ENCODE peak calls at places on chromosomes 16 and 17, in five cellular contexts. F is adrenal gland, Z is breast epithelium, H is stomach, W is AG04450. K is an unnamed sample.

GRCh38 chr17:17108681-17109049 is 66.4 kb downstream of the MPRIP start:
- DNase-seq in F (peak; percentile 44), Z (peak; percentile 65), H (peak; percentile 57), W (no peak), K (peak; percentile 52)

GRCh38 chr17:64385187-64386083 is 5.2 kb downstream of the PECAM1 start:
- DNase-seq in F (peak; percentile 96), Z (peak; percentile 34), H (no peak), W (peak; percentile 15), K (no peak)

GRCh38 chr16:57859331-57859730 is 57.0 kb upstream of the KIFC3 start:
- DNase-seq in F (no peak), Z (no peak), H (no peak), W (no peak), K (no peak)

GRCh38 chr17:83133302-83134121 is 54.1 kb downstream of the METRNL start:
- DNase-seq in F (no peak), Z (no peak), H (no peak), W (no peak), K (no peak)

GRCh38 chr16:10616744-10617640 is 36.6 kb upstream of the EMP2 start:
- DNase-seq in F (peak; percentile 40), Z (peak; percentile 74), H (peak; percentile 73), W (no peak), K (peak; percentile 74)

GRCh38 chr16:66958857-66959644 is 2.0 kb upstream of the CES3 start:
- DNase-seq in F (no peak), Z (no peak), H (no peak), W (no peak), K (no peak)

GRCh38 chr16:4680673-4681470 is 12.5 kb upstream of the NUDT16L1 start:
- DNase-seq in F (no peak), Z (peak; percentile 36), H (peak; percentile 54), W (no peak), K (no peak)

GRCh38 chr16:83956336-83957289 is 3.6 kb downstream of the OSGIN1 start:
- DNase-seq in F (peak; percentile 90), Z (peak; percentile 57), H (peak; percentile 84), W (peak; percentile 43), K (peak; percentile 76)

GRCh38 chr16:56988161-56988947 is 1.0 kb upstream of the NLRC5 start:
- DNase-seq in F (no peak), Z (no peak), H (no peak), W (no peak), K (no peak)

GRCh38 chr17:64009571-64010402 is 10.6 kb downstream of the ICAM2 start:
- DNase-seq in F (no peak), Z (no peak), H (no peak), W (no peak), K (no peak)

GRCh38 chr17:36980281-36980761 is 31.6 kb downstream of the AATF start:
- DNase-seq in F (no peak), Z (no peak), H (no peak), W (peak; percentile 11), K (no peak)

GRCh38 chr17:40179923-40180659 is 2.8 kb downstream of the RAPGEFL1 start:
- DNase-seq in F (no peak), Z (no peak), H (no peak), W (no peak), K (peak; percentile 64)

GRCh38 chr16:9138731-9139501 is 47.5 kb downstream of the HAPSTR1 start:
- DNase-seq in F (peak; percentile 65), Z (peak; percentile 30), H (peak; percentile 67), W (no peak), K (peak; percentile 57)

GRCh38 chr17:2150871-2151270 is 96.0 kb downstream of the HIC1 start:
- DNase-seq in F (no peak), Z (no peak), H (no peak), W (no peak), K (no peak)

GRCh38 chr16:29816694-29817441 is 916 bp downstream of the PAGR1 start:
- DNase-seq in F (peak; percentile 87), Z (no peak), H (peak; percentile 65), W (no peak), K (peak; percentile 78)

GRCh38 chr17:78417531-78417909 is 39.1 kb downstream of the PGS1 start:
- DNase-seq in F (no peak), Z (no peak), H (no peak), W (no peak), K (no peak)

DNA sequence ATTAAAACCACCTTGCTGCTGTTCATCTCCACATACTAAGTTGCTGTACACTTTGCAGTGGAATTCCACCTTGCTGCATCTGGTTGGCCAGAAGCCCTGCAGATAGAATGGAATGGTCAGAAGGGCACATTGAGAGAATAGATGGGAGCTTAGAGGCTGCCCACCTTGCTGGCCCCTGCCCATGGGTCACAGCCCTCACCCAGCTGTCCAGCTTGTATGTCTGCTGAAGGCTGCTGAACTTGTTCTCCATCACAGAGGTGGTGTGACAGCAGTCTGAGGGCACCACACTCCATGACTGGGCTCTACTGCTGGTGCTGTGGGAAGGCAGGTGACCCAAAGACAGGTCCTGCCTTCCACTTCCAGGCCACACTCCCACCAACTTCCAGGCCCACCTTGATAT is 1755.4 kb downstream of the TP53TG3F start:
- DNase-seq in F (no peak), Z (no peak), H (no peak), W (no peak), K (no peak)
- H3K9me3 ChIP-seq in F (no peaks in the 10 kb centered on the region), Z (peaks cover 14% of the 10 kb centered on the region), H (peaks cover 38% of the 10 kb centered on the region), W (peaks cover 25% of the 10 kb centered on the region), K (peaks cover 4% of the 10 kb centered on the region)

DNA sequence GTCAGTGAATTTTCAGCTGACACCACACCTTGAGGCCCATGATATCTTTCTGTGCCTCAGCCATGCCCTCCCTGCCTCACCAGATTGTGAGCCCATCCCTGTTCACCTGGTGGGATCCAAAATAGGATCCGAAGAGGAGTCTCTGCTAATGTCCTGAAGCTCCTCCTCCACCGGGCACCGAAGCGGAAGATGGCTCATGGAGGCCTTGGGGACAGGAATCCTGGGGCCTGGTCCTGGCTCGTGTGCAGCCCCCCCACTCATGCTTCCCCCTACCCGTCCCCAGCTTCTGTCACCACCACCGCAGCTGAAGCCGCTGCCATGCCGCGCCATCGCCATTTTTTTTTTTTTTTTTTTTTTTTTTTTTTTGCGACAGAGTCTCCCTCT is 1683.4 kb downstream of the TP53TG3F start:
- DNase-seq in F (no peak), Z (no peak), H (no peak), W (no peak), K (no peak)
- H3K9me3 ChIP-seq in F (no peaks in the 10 kb centered on the region), Z (peaks cover 67% of the 10 kb centered on the region), H (peaks cover 87% of the 10 kb centered on the region), W (peaks cover 84% of the 10 kb centered on the region), K (peaks cover 2% of the 10 kb centered on the region)

DNA sequence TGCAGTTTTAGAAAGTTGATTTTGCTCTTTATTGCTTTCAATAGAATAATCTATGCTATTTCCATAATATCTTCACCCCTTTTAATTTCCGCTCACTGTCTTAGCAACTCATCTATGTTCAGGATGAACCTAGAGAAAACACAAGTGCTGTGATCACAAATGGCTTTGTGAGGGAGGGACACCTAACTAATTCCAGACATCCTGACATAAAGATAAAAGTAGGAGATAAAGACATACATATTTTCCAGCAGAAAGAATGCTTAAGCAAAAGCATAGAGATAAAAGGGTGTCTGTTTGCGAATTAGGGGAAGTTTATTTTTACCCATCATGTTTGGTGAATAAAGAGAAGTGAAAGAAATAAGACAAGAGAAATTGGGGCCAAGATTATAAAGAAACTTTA is 254.2 kb downstream of the KCNJ2 start:
- DNase-seq in F (no peak), Z (no peak), H (no peak), W (no peak), K (no peak)
- H3K9me3 ChIP-seq in F (no peaks in the 10 kb centered on the region), Z (no peaks in the 10 kb centered on the region), H (no peaks in the 10 kb centered on the region), W (no peaks in the 10 kb centered on the region), K (no peaks in the 10 kb centered on the region)

DNA sequence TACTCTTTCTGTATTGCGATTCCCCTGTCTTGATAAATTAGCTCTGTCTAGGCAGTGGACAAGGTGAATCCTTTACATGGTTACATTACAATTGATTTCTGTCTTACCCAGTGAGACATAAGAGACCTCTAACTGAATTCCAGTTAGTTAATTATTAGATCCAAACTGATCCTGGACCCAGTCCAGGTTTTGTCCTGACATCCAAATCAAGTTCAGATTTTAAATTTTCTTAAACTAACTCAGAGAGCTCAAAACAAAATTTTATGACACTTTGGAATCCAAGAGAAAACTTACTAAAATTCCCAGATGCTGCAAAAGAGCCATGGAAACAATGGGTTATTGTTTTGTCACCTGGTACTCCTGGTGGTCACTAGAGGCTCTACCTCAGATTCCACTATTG is 2166.6 kb downstream of the TP53TG3F start:
- DNase-seq in F (no peak), Z (no peak), H (no peak), W (no peak), K (no peak)
- H3K9me3 ChIP-seq in F (no peaks in the 10 kb centered on the region), Z (peaks cover 6% of the 10 kb centered on the region), H (peaks cover 58% of the 10 kb centered on the region), W (peaks cover 19% of the 10 kb centered on the region), K (no peaks in the 10 kb centered on the region)

GRCh38 chr17:8791248-8791909 is 7.8 kb downstream of the MFSD6L start:
- DNase-seq in F (no peak), Z (no peak), H (no peak), W (no peak), K (no peak)
- H3K9me3 ChIP-seq in F (no peaks in the 10 kb centered on the region), Z (no peaks in the 10 kb centered on the region), H (peaks cover 12% of the 10 kb centered on the region), W (peaks cover 8% of the 10 kb centered on the region), K (no peaks in the 10 kb centered on the region)

GRCh38 chr17:4028436-4028835 is 64.2 kb upstream of the ATP2A3 start:
- DNase-seq in F (no peak), Z (no peak), H (no peak), W (no peak), K (no peak)
- H3K9me3 ChIP-seq in F (no peaks in the 10 kb centered on the region), Z (peaks cover 33% of the 10 kb centered on the region), H (peaks cover 54% of the 10 kb centered on the region), W (peaks cover 51% of the 10 kb centered on the region), K (no peaks in the 10 kb centered on the region)

DNA sequence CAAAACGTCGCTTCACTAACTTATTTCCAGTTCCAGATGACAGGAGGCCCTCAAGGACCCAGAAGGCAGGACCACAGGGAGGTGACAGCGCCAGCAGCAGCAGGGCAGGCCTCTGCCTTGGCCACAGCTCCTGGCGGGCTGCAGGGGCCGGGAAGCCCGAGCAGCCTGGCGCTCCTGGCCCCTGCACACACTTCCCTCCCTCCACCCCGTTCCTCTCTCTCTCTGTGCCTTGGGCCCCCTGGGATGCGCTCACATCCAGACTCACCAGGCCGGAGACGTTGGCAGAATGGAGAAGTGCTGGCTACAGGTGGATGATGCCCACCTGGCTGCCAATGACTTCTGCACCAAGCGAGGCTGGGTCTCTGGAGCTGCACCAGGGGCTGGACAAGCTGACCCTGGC is 12.7 kb downstream of the ZNF594 start:
- DNase-seq in F (no peak), Z (no peak), H (no peak), W (no peak), K (no peak)
- H3K9me3 ChIP-seq in F (peaks cover 9% of the 10 kb centered on the region), Z (peaks cover 90% of the 10 kb centered on the region), H (peaks cover 95% of the 10 kb centered on the region), W (peaks cover 68% of the 10 kb centered on the region), K (peaks cover 12% of the 10 kb centered on the region)

DNA sequence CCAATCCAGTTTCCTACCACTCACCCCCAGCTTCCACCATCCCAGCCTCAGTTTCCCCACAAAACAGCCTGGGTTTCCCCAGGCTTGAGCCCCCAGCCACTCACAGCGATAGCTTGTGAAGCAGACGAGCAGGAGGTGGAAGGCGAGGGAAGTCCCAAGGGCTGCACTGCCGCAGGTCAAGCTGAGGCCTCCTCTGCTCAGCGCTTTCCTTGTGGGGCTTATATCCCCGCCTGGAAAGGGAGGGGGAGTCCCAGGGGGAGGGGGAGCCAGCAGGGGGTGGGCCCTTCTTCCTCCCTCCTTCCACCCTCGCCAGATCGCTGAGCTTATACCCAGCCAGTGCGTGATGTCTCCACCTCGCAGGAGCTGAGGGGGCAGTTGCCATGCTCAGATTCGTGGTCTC is at the start of gene PYY:
- DNase-seq in F (no peak), Z (no peak), H (no peak), W (no peak), K (no peak)
- H3K9me3 ChIP-seq in F (no peaks in the 10 kb centered on the region), Z (no peaks in the 10 kb centered on the region), H (no peaks in the 10 kb centered on the region), W (peaks cover 8% of the 10 kb centered on the region), K (no peaks in the 10 kb centered on the region)

K was measured in small intestine.